ENCODE peak calls at places on chromosome 4, in nine cellular contexts. A is activated CD4-positive, alpha-beta T cell treated with anti-CD3 and anti-CD28 coated beads, Interleukin-2, amount 50 U/mL, for 1 hour; E is T-helper 1 cell; F is HT1080; N is HT-29; X is bronchial epithelial cell; I is B cell; K is progenitor cell of endocrine pancreas; V is activated T-helper 2 cell treated with anti-CD3 and anti-CD28 coated beads, Interferon-gamma antibody, Interleukin-2, Interleukin-4, amounts not matched to agents 10 μg/mL and 5 μg/mL and 100 μg/mL, durations not matched to agents 14 hours and 24 hours and 36 hours. L is an unnamed sample.
A peak's percentile ranks its signal among the peaks of the same experiment; 100 is the strongest.

GRCh38 chr4:3810111-3810680 is 44.0 kb downstream of the ADRA2C start:
- DNase-seq in K (no peak), E (no peak), V (no peak), X (no peak), F (no peak), A (no peak), N (no peak), I (no peak), L (no peak)

GRCh38 chr4:67723949-67724348 is 23.0 kb upstream of the UBA6 start:
- DNase-seq in A (no peak), I (no peak), X (no peak), F (no peak), E (no peak), V (no peak), N (no peak), K (no peak), L (no peak)

GRCh38 chr4:1288786-1289185 is 905 bp upstream of the MAEA start:
- DNase-seq in X (no peak), F (no peak), E (no peak), K (no peak), A (no peak), N (no peak), I (no peak), V (no peak), L (no peak)

GRCh38 chr4:184812651-184813181 is 13.1 kb downstream of the ACSL1 start:
- DNase-seq in K (no peak), F (no peak), X (peak; percentile 55), N (no peak), A (no peak), I (no peak), V (no peak), E (no peak), L (peak; percentile 71)

GRCh38 chr4:102344520-102344954 is 745 bp downstream of the SLC39A8 start:
- DNase-seq in V (peak; percentile 75), F (peak; percentile 61), A (peak; percentile 66), I (peak; percentile 81), N (peak; percentile 68), E (no peak), X (no peak), K (peak; percentile 48), L (peak; percentile 38)

GRCh38 chr4:121728798-121729226 is 32.0 kb upstream of the ANXA5 start:
- DNase-seq in X (peak; percentile 91), E (no peak), F (peak; percentile 91), K (no peak), A (no peak), N (no peak), I (no peak), V (no peak), L (peak; percentile 74)

GRCh38 chr4:36399762-36400353 is 118.4 kb downstream of the DTHD1 start:
- DNase-seq in V (peak; percentile 15), K (no peak), F (no peak), N (peak; percentile 68), E (peak; percentile 43), X (peak; percentile 52), I (no peak), A (peak; percentile 55), L (peak; percentile 2)

GRCh38 chr4:6996481-6996880 is 46.7 kb upstream of the TADA2B start:
- DNase-seq in K (no peak), E (no peak), V (no peak), N (no peak), X (no peak), A (no peak), F (no peak), I (no peak), L (no peak)

GRCh38 chr4:2268357-2269205 is 6.7 kb upstream of the MXD4 start:
- DNase-seq in F (no peak), V (no peak), X (no peak), E (no peak), N (no peak), K (no peak), A (no peak), I (no peak), L (no peak)

GRCh38 chr4:24477919-24478318 is 106.4 kb downstream of the DHX15 start:
- DNase-seq in F (peak; percentile 84), N (no peak), E (no peak), I (no peak), X (no peak), A (no peak), V (no peak), K (no peak), L (peak; percentile 74)

GRCh38 chr4:147756417-147756816 is 24.5 kb downstream of the ARHGAP10 start:
- DNase-seq in A (no peak), X (no peak), V (no peak), E (no peak), I (no peak), N (no peak), F (no peak), K (no peak), L (no peak)

GRCh38 chr4:15914291-15914690 is 24.2 kb downstream of the FGFBP1 start:
- DNase-seq in A (no peak), E (no peak), X (peak; percentile 93), I (no peak), F (peak; percentile 73), N (no peak), V (no peak), K (no peak), L (peak; percentile 36)

GRCh38 chr4:1008840-1009646 is 2.4 kb upstream of the FGFRL1 start:
- DNase-seq in V (peak; percentile 28), K (no peak), E (peak; percentile 26), A (peak; percentile 38), N (peak; percentile 17), I (no peak), F (no peak), X (no peak), L (no peak)

GRCh38 chr4:4533461-4534169 is 8.2 kb downstream of the STX18 start:
- DNase-seq in V (no peak), X (no peak), I (no peak), A (no peak), K (no peak), E (no peak), F (no peak), N (no peak), L (no peak)

GRCh38 chr4:28010543-28011235 is 1150.0 kb downstream of the STIM2 start:
- DNase-seq in N (no peak), K (no peak), F (peak; percentile 15), E (no peak), X (peak; percentile 26), V (no peak), A (no peak), I (no peak), L (peak; percentile 44)

GRCh38 chr4:114458728-114459127 is 139.9 kb upstream of the UGT8 start:
- DNase-seq in F (no peak), X (no peak), K (no peak), V (no peak), E (no peak), A (no peak), N (no peak), I (no peak), L (no peak)

GRCh38 chr4:100632163-100632562 is 114.3 kb upstream of the EMCN start:
- DNase-seq in F (no peak), I (no peak), N (no peak), X (no peak), E (no peak), A (no peak), V (no peak), K (no peak), L (no peak)

GRCh38 chr4:15670576-15670975 is 11.1 kb upstream of the FAM200B start:
- DNase-seq in V (no peak), I (no peak), K (no peak), E (no peak), F (no peak), A (no peak), N (no peak), X (no peak), L (no peak)

GRCh38 chr4:176782794-176783193 is 9.9 kb downstream of the VEGFC start:
- DNase-seq in A (no peak), V (no peak), E (no peak), F (no peak), I (no peak), K (no peak), N (no peak), X (no peak), L (peak; percentile 56)